ENCODE peak calls at places on chromosomes 2 and 18, in four cellular contexts. One of them, this sample, is unnamed.

GRCh38 chr2:237097911-237098702 is 12.4 kb downstream of the COPS8 start:
- DNase-seq in substantia nigra: no peak
- DNase-seq in brain microvascular endothelial cell: peak
- DNase-seq in activated T-cell treated with anti-CD3 and anti-CD28 coated beads for 4 hours: no peak
- DNase-seq in this sample: no peak

GRCh38 chr2:234204480-234204879 is 154.0 kb downstream of the SPP2 start:
- DNase-seq in substantia nigra: no peak
- DNase-seq in brain microvascular endothelial cell: no peak
- DNase-seq in activated T-cell treated with anti-CD3 and anti-CD28 coated beads for 4 hours: no peak
- DNase-seq in this sample: no peak

GRCh38 chr2:205731521-205731965 is 49.2 kb downstream of the NRP2 start:
- DNase-seq in substantia nigra: no peak
- DNase-seq in brain microvascular endothelial cell: peak
- DNase-seq in activated T-cell treated with anti-CD3 and anti-CD28 coated beads for 4 hours: no peak
- DNase-seq in this sample: no peak

GRCh38 chr18:36284268-36284667 is 13.2 kb upstream of the FHOD3 start:
- DNase-seq in substantia nigra: no peak
- DNase-seq in brain microvascular endothelial cell: no peak
- DNase-seq in activated T-cell treated with anti-CD3 and anti-CD28 coated beads for 4 hours: no peak
- DNase-seq in this sample: no peak

GRCh38 chr2:20661028-20661980 is 5.6 kb upstream of the GDF7 start:
- DNase-seq in substantia nigra: peak
- DNase-seq in brain microvascular endothelial cell: peak
- DNase-seq in activated T-cell treated with anti-CD3 and anti-CD28 coated beads for 4 hours: peak
- DNase-seq in this sample: peak

GRCh38 chr18:2901405-2901989 is 54.7 kb downstream of the EMILIN2 start:
- DNase-seq in substantia nigra: no peak
- DNase-seq in brain microvascular endothelial cell: no peak
- DNase-seq in activated T-cell treated with anti-CD3 and anti-CD28 coated beads for 4 hours: no peak
- DNase-seq in this sample: no peak

GRCh38 chr18:13401404-13401803 is 182.8 kb downstream of the LDLRAD4 start:
- DNase-seq in substantia nigra: no peak
- DNase-seq in brain microvascular endothelial cell: no peak
- DNase-seq in activated T-cell treated with anti-CD3 and anti-CD28 coated beads for 4 hours: no peak
- DNase-seq in this sample: no peak

GRCh38 chr2:38261569-38262513 is 115.2 kb downstream of the ATL2 start:
- DNase-seq in substantia nigra: no peak
- DNase-seq in brain microvascular endothelial cell: no peak
- DNase-seq in activated T-cell treated with anti-CD3 and anti-CD28 coated beads for 4 hours: no peak
- DNase-seq in this sample: no peak

GRCh38 chr2:240579071-240579762 is 7.3 kb upstream of the CAPN10 start:
- DNase-seq in substantia nigra: no peak
- DNase-seq in brain microvascular endothelial cell: no peak
- DNase-seq in activated T-cell treated with anti-CD3 and anti-CD28 coated beads for 4 hours: no peak
- DNase-seq in this sample: no peak

GRCh38 chr2:172931256-172931894 is 144.3 kb upstream of the MAP3K20 start:
- DNase-seq in substantia nigra: no peak
- DNase-seq in brain microvascular endothelial cell: peak
- DNase-seq in activated T-cell treated with anti-CD3 and anti-CD28 coated beads for 4 hours: no peak
- DNase-seq in this sample: no peak

GRCh38 chr2:49113046-49113445 is 41.3 kb downstream of the FSHR start:
- DNase-seq in substantia nigra: no peak
- DNase-seq in brain microvascular endothelial cell: no peak
- DNase-seq in activated T-cell treated with anti-CD3 and anti-CD28 coated beads for 4 hours: no peak
- DNase-seq in this sample: no peak

GRCh38 chr2:174594451-174594850 is 3.2 kb downstream of the WIPF1 start:
- DNase-seq in substantia nigra: no peak
- DNase-seq in brain microvascular endothelial cell: no peak
- DNase-seq in activated T-cell treated with anti-CD3 and anti-CD28 coated beads for 4 hours: no peak
- DNase-seq in this sample: no peak

GRCh38 chr2:30655211-30655610 is 152.0 kb downstream of the CAPN13 start:
- DNase-seq in substantia nigra: no peak
- DNase-seq in brain microvascular endothelial cell: peak
- DNase-seq in activated T-cell treated with anti-CD3 and anti-CD28 coated beads for 4 hours: no peak
- DNase-seq in this sample: no peak

GRCh38 chr2:109005686-109006204 is 16.7 kb upstream of the EDAR start:
- DNase-seq in substantia nigra: peak
- DNase-seq in brain microvascular endothelial cell: no peak
- DNase-seq in activated T-cell treated with anti-CD3 and anti-CD28 coated beads for 4 hours: no peak
- DNase-seq in this sample: no peak

GRCh38 chr2:120366698-120367097 is 20.8 kb downstream of the INHBB start:
- DNase-seq in substantia nigra: no peak
- DNase-seq in brain microvascular endothelial cell: no peak
- DNase-seq in activated T-cell treated with anti-CD3 and anti-CD28 coated beads for 4 hours: no peak
- DNase-seq in this sample: no peak

GRCh38 chr18:72871091-72871490 is 3.3 kb upstream of the NETO1 start:
- DNase-seq in substantia nigra: no peak
- DNase-seq in brain microvascular endothelial cell: peak
- DNase-seq in activated T-cell treated with anti-CD3 and anti-CD28 coated beads for 4 hours: no peak
- DNase-seq in this sample: no peak

GRCh38 chr18:59063912-59064311 is 75.8 kb upstream of the SEC11C start:
- DNase-seq in substantia nigra: no peak
- DNase-seq in brain microvascular endothelial cell: no peak
- DNase-seq in activated T-cell treated with anti-CD3 and anti-CD28 coated beads for 4 hours: no peak
- DNase-seq in this sample: no peak

GRCh38 chr2:150165988-150166965 is 321.2 kb downstream of the RND3 start:
- DNase-seq in substantia nigra: peak
- DNase-seq in brain microvascular endothelial cell: no peak
- DNase-seq in activated T-cell treated with anti-CD3 and anti-CD28 coated beads for 4 hours: no peak
- DNase-seq in this sample: no peak

GRCh38 chr2:72745679-72746368 is 80.0 kb downstream of the EXOC6B start:
- DNase-seq in substantia nigra: no peak
- DNase-seq in brain microvascular endothelial cell: peak
- DNase-seq in activated T-cell treated with anti-CD3 and anti-CD28 coated beads for 4 hours: no peak
- DNase-seq in this sample: no peak

GRCh38 chr2:201465524-201465971 is 14.0 kb downstream of the STRADB start:
- DNase-seq in substantia nigra: peak
- DNase-seq in brain microvascular endothelial cell: peak
- DNase-seq in activated T-cell treated with anti-CD3 and anti-CD28 coated beads for 4 hours: no peak
- DNase-seq in this sample: no peak

GRCh38 chr2:211930331-211930730 is 608.3 kb downstream of the ERBB4 start:
- DNase-seq in substantia nigra: no peak
- DNase-seq in brain microvascular endothelial cell: no peak
- DNase-seq in activated T-cell treated with anti-CD3 and anti-CD28 coated beads for 4 hours: no peak
- DNase-seq in this sample: no peak

GRCh38 chr2:192741889-192742288 is 547.2 kb upstream of the TMEFF2 start:
- DNase-seq in substantia nigra: no peak
- DNase-seq in brain microvascular endothelial cell: no peak
- DNase-seq in activated T-cell treated with anti-CD3 and anti-CD28 coated beads for 4 hours: no peak
- DNase-seq in this sample: no peak

GRCh38 chr18:36187826-36188721 is 777 bp downstream of the MOCOS start:
- DNase-seq in substantia nigra: no peak
- DNase-seq in brain microvascular endothelial cell: no peak
- DNase-seq in activated T-cell treated with anti-CD3 and anti-CD28 coated beads for 4 hours: no peak
- DNase-seq in this sample: no peak

GRCh38 chr2:161952722-161953322 is 121.2 kb downstream of the DPP4 start:
- DNase-seq in substantia nigra: no peak
- DNase-seq in brain microvascular endothelial cell: no peak
- DNase-seq in activated T-cell treated with anti-CD3 and anti-CD28 coated beads for 4 hours: no peak
- DNase-seq in this sample: no peak

GRCh38 chr2:86426271-86426670 is 14.9 kb upstream of the KDM3A start:
- DNase-seq in substantia nigra: no peak
- DNase-seq in brain microvascular endothelial cell: no peak
- DNase-seq in activated T-cell treated with anti-CD3 and anti-CD28 coated beads for 4 hours: no peak
- DNase-seq in this sample: no peak

GRCh38 chr2:47891369-47892337 is 14.6 kb downstream of the FBXO11 start:
- DNase-seq in substantia nigra: no peak
- DNase-seq in brain microvascular endothelial cell: no peak
- DNase-seq in activated T-cell treated with anti-CD3 and anti-CD28 coated beads for 4 hours: no peak
- DNase-seq in this sample: no peak

GRCh38 chr18:6013101-6013790 is 117.9 kb upstream of the TMEM200C start:
- DNase-seq in substantia nigra: no peak
- DNase-seq in brain microvascular endothelial cell: no peak
- DNase-seq in activated T-cell treated with anti-CD3 and anti-CD28 coated beads for 4 hours: no peak
- DNase-seq in this sample: no peak

GRCh38 chr18:60895181-60895580 is 438.0 kb upstream of the CDH20 start:
- DNase-seq in substantia nigra: no peak
- DNase-seq in brain microvascular endothelial cell: no peak
- DNase-seq in activated T-cell treated with anti-CD3 and anti-CD28 coated beads for 4 hours: no peak
- DNase-seq in this sample: no peak

GRCh38 chr2:96091141-96091710 is 25.1 kb downstream of the ADRA2B start:
- DNase-seq in substantia nigra: no peak
- DNase-seq in brain microvascular endothelial cell: no peak
- DNase-seq in activated T-cell treated with anti-CD3 and anti-CD28 coated beads for 4 hours: no peak
- DNase-seq in this sample: no peak

GRCh38 chr2:6499691-6500090 is 366.0 kb downstream of the CMPK2 start:
- DNase-seq in substantia nigra: no peak
- DNase-seq in brain microvascular endothelial cell: no peak
- DNase-seq in activated T-cell treated with anti-CD3 and anti-CD28 coated beads for 4 hours: no peak
- DNase-seq in this sample: no peak

GRCh38 chr18:13179566-13180113 is 38.9 kb upstream of the LDLRAD4 start:
- DNase-seq in substantia nigra: no peak
- DNase-seq in brain microvascular endothelial cell: no peak
- DNase-seq in activated T-cell treated with anti-CD3 and anti-CD28 coated beads for 4 hours: no peak
- DNase-seq in this sample: no peak

GRCh38 chr2:263774-264492 is at the start of gene SH3YL1:
- DNase-seq in substantia nigra: no peak
- DNase-seq in brain microvascular endothelial cell: no peak
- DNase-seq in activated T-cell treated with anti-CD3 and anti-CD28 coated beads for 4 hours: peak
- DNase-seq in this sample: peak

GRCh38 chr2:128645631-128646030 is 327.0 kb upstream of the HS6ST1 start:
- DNase-seq in substantia nigra: no peak
- DNase-seq in brain microvascular endothelial cell: no peak
- DNase-seq in activated T-cell treated with anti-CD3 and anti-CD28 coated beads for 4 hours: no peak
- DNase-seq in this sample: no peak

GRCh38 chr2:236366406-236366805 is 102.2 kb upstream of the ASB18 start:
- DNase-seq in substantia nigra: no peak
- DNase-seq in brain microvascular endothelial cell: no peak
- DNase-seq in activated T-cell treated with anti-CD3 and anti-CD28 coated beads for 4 hours: no peak
- DNase-seq in this sample: no peak

GRCh38 chr2:1653956-1654695 is 90.2 kb downstream of the PXDN start:
- DNase-seq in substantia nigra: no peak
- DNase-seq in brain microvascular endothelial cell: peak
- DNase-seq in activated T-cell treated with anti-CD3 and anti-CD28 coated beads for 4 hours: no peak
- DNase-seq in this sample: no peak

GRCh38 chr2:218452079-218452478 is 33.2 kb downstream of the VIL1 start:
- DNase-seq in substantia nigra: no peak
- DNase-seq in brain microvascular endothelial cell: no peak
- DNase-seq in activated T-cell treated with anti-CD3 and anti-CD28 coated beads for 4 hours: no peak
- DNase-seq in this sample: no peak

GRCh38 chr2:143946436-143947385 is 573.2 kb downstream of the ZEB2 start:
- DNase-seq in substantia nigra: no peak
- DNase-seq in brain microvascular endothelial cell: no peak
- DNase-seq in activated T-cell treated with anti-CD3 and anti-CD28 coated beads for 4 hours: no peak
- DNase-seq in this sample: no peak

GRCh38 chr2:4219121-4219520 is 515.7 kb downstream of the DCDC2C start:
- DNase-seq in substantia nigra: no peak
- DNase-seq in brain microvascular endothelial cell: no peak
- DNase-seq in activated T-cell treated with anti-CD3 and anti-CD28 coated beads for 4 hours: no peak
- DNase-seq in this sample: no peak

GRCh38 chr2:160043265-160043664 is 19.1 kb downstream of the PLA2R1 start:
- DNase-seq in substantia nigra: no peak
- DNase-seq in brain microvascular endothelial cell: no peak
- DNase-seq in activated T-cell treated with anti-CD3 and anti-CD28 coated beads for 4 hours: no peak
- DNase-seq in this sample: no peak